ENCODE peak calls at places on chromosome 20, in six cellular contexts. O, X, B, Z, V and A are unnamed samples.

GRCh38 chr20:2585811-2586210 is 49.4 kb downstream of the TMC2 start:
- DNase-seq in Z (no peak), V (peak), X (peak), B (no peak), O (peak), A (no peak)

GRCh38 chr20:25987073-25987927 is 290.6 kb upstream of the ZNF337 start:
- DNase-seq in Z (peak), O (peak), B (peak), X (peak), V (peak), A (no peak)

GRCh38 chr20:61655591-61655990 is 403.5 kb downstream of the CDH4 start:
- DNase-seq in O (no peak), B (no peak), Z (no peak), V (no peak), X (no peak), A (no peak)

GRCh38 chr20:34848597-34848996 is 23.1 kb upstream of the NCOA6 start:
- DNase-seq in O (no peak), B (no peak), V (no peak), X (no peak), Z (no peak), A (no peak)

GRCh38 chr20:61701401-61701800 is 364.3 kb downstream of the TAF4 start:
- DNase-seq in Z (no peak), O (no peak), X (no peak), V (no peak), B (no peak), A (no peak)

GRCh38 chr20:11703119-11703518 is 214.6 kb upstream of the BTBD3 start:
- DNase-seq in B (no peak), V (no peak), O (no peak), X (no peak), Z (no peak), A (no peak)

GRCh38 chr20:11917663-11918062 is at the start of gene BTBD3:
- DNase-seq in X (peak), Z (peak), V (peak), B (peak), O (peak), A (peak)

GRCh38 chr20:37077009-37077408 is 18.8 kb downstream of the RBL1 start:
- DNase-seq in B (no peak), X (no peak), O (no peak), Z (no peak), V (no peak), A (no peak)

GRCh38 chr20:63488331-63489251 is 10.3 kb downstream of the EEF1A2 start:
- DNase-seq in X (no peak), O (no peak), Z (no peak), B (no peak), V (no peak), A (no peak)

GRCh38 chr20:44014807-44015732 is 100.4 kb downstream of the TOX2 start:
- DNase-seq in B (no peak), V (no peak), X (no peak), O (no peak), Z (peak), A (peak)

GRCh38 chr20:50229156-50229605 is 38.6 kb downstream of the CEBPB start:
- DNase-seq in Z (no peak), B (no peak), X (no peak), O (no peak), V (no peak), A (no peak)

GRCh38 chr20:60869626-60870025 is 382.4 kb upstream of the CDH4 start:
- DNase-seq in Z (no peak), O (no peak), B (no peak), V (no peak), X (no peak), A (no peak)

GRCh38 chr20:43187476-43188233 is 2.1 kb downstream of the PTPRT start:
- DNase-seq in B (peak), V (peak), O (peak), X (peak), Z (peak), A (peak)

GRCh38 chr20:17138237-17138636 is 88.6 kb upstream of the PCSK2 start:
- DNase-seq in O (no peak), B (no peak), Z (no peak), X (no peak), V (no peak), A (no peak)

GRCh38 chr20:41671143-41671542 is 53.0 kb upstream of the CHD6 start:
- DNase-seq in Z (no peak), O (no peak), V (no peak), B (no peak), X (no peak), A (no peak)

GRCh38 chr20:15619341-15619740 is 953.9 kb downstream of the KIF16B start:
- DNase-seq in X (peak), B (no peak), Z (no peak), O (no peak), V (no peak), A (no peak)

GRCh38 chr20:18831830-18832229 is 18.2 kb downstream of the SCP2D1 start:
- DNase-seq in B (no peak), V (no peak), O (peak), Z (no peak), X (peak), A (no peak)

GRCh38 chr20:62540504-62540903 is 64.7 kb upstream of the GATA5 start:
- DNase-seq in Z (no peak), B (no peak), V (no peak), X (no peak), O (no peak), A (no peak)

GRCh38 chr20:45336530-45337366 is 11.5 kb downstream of the SDC4 start:
- DNase-seq in B (no peak), V (peak), Z (no peak), X (peak), O (peak), A (no peak)

GRCh38 chr20:62707281-62707941 is 1.2 kb upstream of the NTSR1 start:
- DNase-seq in V (no peak), X (no peak), O (no peak), B (no peak), Z (no peak), A (no peak)

GRCh38 chr20:45819466-45819865 is 7.0 kb downstream of the UBE2C start:
- DNase-seq in B (no peak), Z (no peak), X (no peak), V (no peak), O (no peak), A (no peak)

GRCh38 chr20:12891643-12892042 is 117.1 kb upstream of the SPTLC3 start:
- DNase-seq in X (no peak), V (no peak), O (no peak), Z (no peak), B (no peak), A (no peak)

GRCh38 chr20:48797275-48797825 is 30.4 kb downstream of the PREX1 start:
- DNase-seq in O (no peak), V (no peak), Z (no peak), X (no peak), B (no peak), A (no peak)

GRCh38 chr20:7375905-7376304 is 564.4 kb downstream of the HAO1 start:
- DNase-seq in V (peak), Z (peak), B (no peak), O (peak), X (peak), A (peak)

GRCh38 chr20:56716806-56717205 is 87.7 kb downstream of the TFAP2C start:
- DNase-seq in V (no peak), Z (no peak), X (no peak), O (no peak), B (no peak), A (no peak)

GRCh38 chr20:15930324-15931305 is 642.6 kb downstream of the KIF16B start:
- DNase-seq in Z (peak), B (peak), O (peak), X (peak), V (peak), A (peak)

GRCh38 chr20:41411458-41411857 is 44.8 kb upstream of the EMILIN3 start:
- DNase-seq in V (peak), B (no peak), O (peak), Z (peak), X (peak), A (peak)